ENCODE peak calls at places on chromosomes 3 and 15, in six cellular contexts. One of them, this sample, is unnamed.

GRCh38 chr3:100254168-100254777 is 6.5 kb upstream of the TBC1D23 start:
- DNase-seq in heart right ventricle: peak; percentile 25
- DNase-seq in heart left ventricle: peak; percentile 68
- DNase-seq in fibroblast of lung: peak; percentile 84
- DNase-seq in CD4-positive, alpha-beta memory T cell: peak; percentile 30
- DNase-seq in ovary: peak; percentile 70
- DNase-seq in this sample: peak; percentile 44

GRCh38 chr3:14377838-14378169 is 24.6 kb upstream of the SLC6A6 start:
- DNase-seq in heart right ventricle: no peak
- DNase-seq in ovary: no peak
- DNase-seq in fibroblast of lung: no peak
- DNase-seq in CD4-positive, alpha-beta memory T cell: peak; percentile 33
- DNase-seq in heart left ventricle: no peak
- DNase-seq in this sample: peak; percentile 23

GRCh38 chr15:70071799-70072198 is 25.9 kb downstream of the TLE3 start:
- DNase-seq in heart left ventricle: no peak
- DNase-seq in fibroblast of lung: no peak
- DNase-seq in ovary: no peak
- DNase-seq in heart right ventricle: no peak
- DNase-seq in CD4-positive, alpha-beta memory T cell: no peak
- DNase-seq in this sample: no peak

GRCh38 chr15:101048191-101049011 is 129.2 kb downstream of the LRRK1 start:
- DNase-seq in heart left ventricle: no peak
- DNase-seq in ovary: no peak
- DNase-seq in CD4-positive, alpha-beta memory T cell: no peak
- DNase-seq in heart right ventricle: no peak
- DNase-seq in fibroblast of lung: no peak
- DNase-seq in this sample: no peak

GRCh38 chr3:151890721-151891141 is 17.3 kb downstream of the SUCNR1 start:
- DNase-seq in CD4-positive, alpha-beta memory T cell: no peak
- DNase-seq in ovary: no peak
- DNase-seq in fibroblast of lung: peak; percentile 13
- DNase-seq in heart left ventricle: no peak
- DNase-seq in heart right ventricle: no peak
- DNase-seq in this sample: no peak

GRCh38 chr3:172135766-172136729 is 96.7 kb downstream of the FNDC3B start:
- DNase-seq in ovary: no peak
- DNase-seq in heart right ventricle: no peak
- DNase-seq in CD4-positive, alpha-beta memory T cell: no peak
- DNase-seq in fibroblast of lung: peak; percentile 66
- DNase-seq in heart left ventricle: no peak
- DNase-seq in this sample: no peak

GRCh38 chr3:186643493-186643892 is 3.3 kb downstream of the FETUB start:
- DNase-seq in fibroblast of lung: no peak
- DNase-seq in heart left ventricle: no peak
- DNase-seq in CD4-positive, alpha-beta memory T cell: no peak
- DNase-seq in ovary: no peak
- DNase-seq in heart right ventricle: no peak
- DNase-seq in this sample: no peak

GRCh38 chr3:58355174-58355573 is 22.5 kb downstream of the PXK start:
- DNase-seq in ovary: no peak
- DNase-seq in CD4-positive, alpha-beta memory T cell: no peak
- DNase-seq in fibroblast of lung: no peak
- DNase-seq in heart left ventricle: no peak
- DNase-seq in heart right ventricle: no peak
- DNase-seq in this sample: no peak

GRCh38 chr15:57395292-57395691 is 19.0 kb downstream of the CGNL1 start:
- DNase-seq in ovary: no peak
- DNase-seq in heart right ventricle: no peak
- DNase-seq in heart left ventricle: no peak
- DNase-seq in fibroblast of lung: peak; percentile 57
- DNase-seq in CD4-positive, alpha-beta memory T cell: no peak
- DNase-seq in this sample: no peak

GRCh38 chr3:48789665-48790064 is 58.0 kb downstream of the PRKAR2A start:
- DNase-seq in fibroblast of lung: no peak
- DNase-seq in ovary: no peak
- DNase-seq in heart left ventricle: no peak
- DNase-seq in CD4-positive, alpha-beta memory T cell: no peak
- DNase-seq in heart right ventricle: no peak
- DNase-seq in this sample: no peak

GRCh38 chr15:69863446-69863845 is 234.3 kb downstream of the TLE3 start:
- DNase-seq in CD4-positive, alpha-beta memory T cell: no peak
- DNase-seq in fibroblast of lung: no peak
- DNase-seq in heart right ventricle: no peak
- DNase-seq in ovary: no peak
- DNase-seq in heart left ventricle: no peak
- DNase-seq in this sample: no peak

GRCh38 chr3:32836601-32837000 is 18.8 kb downstream of the TRIM71 start:
- DNase-seq in ovary: no peak
- DNase-seq in heart right ventricle: no peak
- DNase-seq in CD4-positive, alpha-beta memory T cell: no peak
- DNase-seq in heart left ventricle: no peak
- DNase-seq in fibroblast of lung: no peak
- DNase-seq in this sample: no peak

GRCh38 chr15:71256934-71257333 is 141.7 kb downstream of the THSD4 start:
- DNase-seq in CD4-positive, alpha-beta memory T cell: no peak
- DNase-seq in ovary: no peak
- DNase-seq in heart left ventricle: no peak
- DNase-seq in fibroblast of lung: no peak
- DNase-seq in heart right ventricle: no peak
- DNase-seq in this sample: no peak

GRCh38 chr3:30686799-30687198 is 80.4 kb downstream of the TGFBR2 start:
- DNase-seq in fibroblast of lung: no peak
- DNase-seq in CD4-positive, alpha-beta memory T cell: no peak
- DNase-seq in ovary: no peak
- DNase-seq in heart right ventricle: no peak
- DNase-seq in heart left ventricle: no peak
- DNase-seq in this sample: no peak

GRCh38 chr3:154517404-154517803 is 87.4 kb upstream of the GPR149 start:
- DNase-seq in heart left ventricle: no peak
- DNase-seq in fibroblast of lung: no peak
- DNase-seq in CD4-positive, alpha-beta memory T cell: no peak
- DNase-seq in heart right ventricle: no peak
- DNase-seq in ovary: no peak
- DNase-seq in this sample: no peak

GRCh38 chr3:59289836-59290235 is 240.0 kb upstream of the CFAP20DC start:
- DNase-seq in heart right ventricle: no peak
- DNase-seq in fibroblast of lung: no peak
- DNase-seq in CD4-positive, alpha-beta memory T cell: no peak
- DNase-seq in heart left ventricle: no peak
- DNase-seq in ovary: no peak
- DNase-seq in this sample: no peak

GRCh38 chr15:66997212-66997611 is 68.2 kb upstream of the SMAD3 start:
- DNase-seq in heart left ventricle: no peak
- DNase-seq in heart right ventricle: no peak
- DNase-seq in CD4-positive, alpha-beta memory T cell: no peak
- DNase-seq in ovary: no peak
- DNase-seq in fibroblast of lung: peak; percentile 62
- DNase-seq in this sample: no peak

GRCh38 chr3:51282931-51283330 is 102.2 kb upstream of the MANF start:
- DNase-seq in heart right ventricle: no peak
- DNase-seq in CD4-positive, alpha-beta memory T cell: no peak
- DNase-seq in fibroblast of lung: peak; percentile 8
- DNase-seq in heart left ventricle: no peak
- DNase-seq in ovary: no peak
- DNase-seq in this sample: no peak

GRCh38 chr15:40217166-40217785 is 21.6 kb upstream of the PAK6 start:
- DNase-seq in heart right ventricle: no peak
- DNase-seq in CD4-positive, alpha-beta memory T cell: peak; percentile 72
- DNase-seq in heart left ventricle: peak; percentile 52
- DNase-seq in fibroblast of lung: peak; percentile 80
- DNase-seq in ovary: no peak
- DNase-seq in this sample: peak; percentile 66

GRCh38 chr3:71130516-71131384 is 452.8 kb downstream of the FOXP1 start:
- DNase-seq in ovary: peak; percentile 67
- DNase-seq in CD4-positive, alpha-beta memory T cell: peak; percentile 79
- DNase-seq in heart right ventricle: peak; percentile 33
- DNase-seq in heart left ventricle: peak; percentile 74
- DNase-seq in fibroblast of lung: peak; percentile 90
- DNase-seq in this sample: peak; percentile 85

GRCh38 chr3:71127052-71127451 is 456.5 kb downstream of the FOXP1 start:
- DNase-seq in fibroblast of lung: no peak
- DNase-seq in ovary: no peak
- DNase-seq in heart left ventricle: no peak
- DNase-seq in CD4-positive, alpha-beta memory T cell: no peak
- DNase-seq in heart right ventricle: no peak
- DNase-seq in this sample: no peak

GRCh38 chr3:71127463-71128243 is 455.9 kb downstream of the FOXP1 start:
- DNase-seq in heart right ventricle: no peak
- DNase-seq in fibroblast of lung: peak; percentile 78
- DNase-seq in ovary: no peak
- DNase-seq in CD4-positive, alpha-beta memory T cell: peak; percentile 46
- DNase-seq in heart left ventricle: no peak
- DNase-seq in this sample: no peak

GRCh38 chr3:71129611-71130515 is 453.7 kb downstream of the FOXP1 start:
- DNase-seq in heart left ventricle: no peak
- DNase-seq in ovary: no peak
- DNase-seq in heart right ventricle: no peak
- DNase-seq in fibroblast of lung: peak; percentile 80
- DNase-seq in CD4-positive, alpha-beta memory T cell: peak; percentile 54
- DNase-seq in this sample: no peak

DNA sequence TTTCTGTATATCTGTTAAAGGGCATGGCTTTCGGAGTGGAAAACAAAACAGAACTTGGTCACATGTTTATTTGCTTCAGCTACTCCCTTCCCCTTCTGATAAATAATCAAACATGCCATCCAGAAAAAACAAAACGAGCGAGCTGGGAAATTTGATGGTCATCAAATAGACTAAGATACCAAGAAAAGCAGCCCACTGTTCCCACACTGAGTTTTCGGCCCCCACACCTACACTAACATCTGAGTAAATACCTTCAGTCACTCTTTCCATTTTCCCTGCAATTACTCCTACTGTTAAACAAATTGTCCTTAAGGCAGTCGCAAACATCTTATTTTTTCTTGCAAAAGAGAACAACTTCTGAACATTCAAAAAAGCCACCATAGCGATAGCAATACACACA is 454.6 kb downstream of the FOXP1 start:
- DNase-seq in heart left ventricle: no peak
- DNase-seq in heart right ventricle: no peak
- DNase-seq in ovary: no peak
- DNase-seq in CD4-positive, alpha-beta memory T cell: peak; percentile 18
- DNase-seq in fibroblast of lung: peak; percentile 56
- DNase-seq in this sample: no peak
- H3K27ac ChIP-seq in heart left ventricle: peak overlapping the region; percentile 78
- H3K27ac ChIP-seq in heart right ventricle: peak overlapping the region; percentile 92
- H3K27ac ChIP-seq in ovary: peak overlapping the region; percentile 30
- H3K27ac ChIP-seq in CD4-positive, alpha-beta memory T cell: peak overlapping the region; percentile 87
- H3K27ac ChIP-seq in fibroblast of lung: peak overlapping the region; percentile 87
- H3K27ac ChIP-seq in this sample: peak overlapping the region; percentile 89

DNA sequence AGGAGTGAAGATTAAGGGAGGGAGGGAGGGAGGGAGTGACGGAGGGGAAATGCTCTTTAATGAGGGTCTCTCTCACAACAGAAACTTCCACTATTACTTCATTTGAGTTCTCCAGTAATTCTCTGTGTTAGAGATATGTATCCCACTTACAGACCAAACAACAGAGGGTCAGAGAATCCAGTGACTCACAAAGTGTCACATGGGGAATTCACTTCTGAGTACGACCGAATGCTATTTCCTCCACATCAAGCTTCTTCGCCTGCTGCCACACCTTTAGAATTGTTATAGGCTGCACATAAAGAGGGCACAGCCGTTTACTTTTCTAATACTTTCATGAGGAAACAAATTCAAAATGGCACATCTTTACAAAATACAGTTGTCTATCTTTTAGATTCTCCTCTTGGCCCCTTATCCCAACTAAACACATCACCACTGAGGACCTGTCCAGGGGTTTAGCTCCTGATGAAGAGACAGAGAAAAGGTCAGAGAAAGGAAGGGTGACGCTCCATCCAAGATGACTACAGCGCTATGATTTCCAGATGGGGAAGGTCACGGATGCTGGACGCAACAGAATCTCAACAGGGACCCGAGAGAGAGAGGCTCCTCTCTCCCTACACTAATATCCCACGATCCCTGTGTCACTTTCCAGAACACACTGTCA is 119.0 kb downstream of the XXYLT1 start:
- DNase-seq in fibroblast of lung: peak; percentile 66
- DNase-seq in CD4-positive, alpha-beta memory T cell: no peak
- DNase-seq in heart left ventricle: peak; percentile 34
- DNase-seq in ovary: no peak
- DNase-seq in heart right ventricle: no peak
- DNase-seq in this sample: no peak
- H3K4me1 ChIP-seq in fibroblast of lung: peaks cover 62% of the 10 kb centered on the region
- H3K4me1 ChIP-seq in CD4-positive, alpha-beta memory T cell: peaks cover 28% of the 10 kb centered on the region
- H3K4me1 ChIP-seq in heart left ventricle: peaks cover 87% of the 10 kb centered on the region
- H3K4me1 ChIP-seq in ovary: peaks cover 13% of the 10 kb centered on the region
- H3K4me1 ChIP-seq in heart right ventricle: peaks cover 98% of the 10 kb centered on the region
- H3K4me1 ChIP-seq in this sample: peaks cover 9% of the 10 kb centered on the region

DNA sequence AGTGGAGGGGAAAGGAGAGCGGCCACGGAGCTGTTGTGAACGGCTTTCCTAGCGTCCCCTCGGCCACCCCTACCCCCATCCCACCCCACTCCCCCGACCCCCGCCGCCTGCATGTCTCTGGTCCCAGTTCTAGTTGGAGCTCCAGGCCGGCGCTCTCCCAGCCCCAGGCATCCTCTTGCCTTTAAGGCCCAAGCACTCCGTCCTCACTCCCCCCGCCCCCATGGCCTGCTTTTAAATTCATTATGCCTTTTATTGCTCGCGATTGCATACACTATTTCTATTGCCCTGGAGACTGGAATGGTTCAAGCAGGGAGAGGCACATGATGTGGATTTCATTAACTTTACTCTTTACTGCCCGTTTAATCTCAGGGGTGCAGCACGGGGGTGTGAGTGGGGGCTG is 13.4 kb upstream of the CCDC33 start:
- DNase-seq in heart right ventricle: no peak
- DNase-seq in CD4-positive, alpha-beta memory T cell: no peak
- DNase-seq in fibroblast of lung: no peak
- DNase-seq in heart left ventricle: no peak
- DNase-seq in ovary: no peak
- DNase-seq in this sample: no peak
- H3K27me3 ChIP-seq in heart right ventricle: no peaks in the 10 kb centered on the region
- H3K27me3 ChIP-seq in CD4-positive, alpha-beta memory T cell: peaks cover 3% of the 10 kb centered on the region
- H3K27me3 ChIP-seq in fibroblast of lung: peaks cover 26% of the 10 kb centered on the region
- H3K27me3 ChIP-seq in heart left ventricle: no peaks in the 10 kb centered on the region
- H3K27me3 ChIP-seq in ovary: no peaks in the 10 kb centered on the region
- H3K27me3 ChIP-seq in this sample: no peaks in the 10 kb centered on the region

DNA sequence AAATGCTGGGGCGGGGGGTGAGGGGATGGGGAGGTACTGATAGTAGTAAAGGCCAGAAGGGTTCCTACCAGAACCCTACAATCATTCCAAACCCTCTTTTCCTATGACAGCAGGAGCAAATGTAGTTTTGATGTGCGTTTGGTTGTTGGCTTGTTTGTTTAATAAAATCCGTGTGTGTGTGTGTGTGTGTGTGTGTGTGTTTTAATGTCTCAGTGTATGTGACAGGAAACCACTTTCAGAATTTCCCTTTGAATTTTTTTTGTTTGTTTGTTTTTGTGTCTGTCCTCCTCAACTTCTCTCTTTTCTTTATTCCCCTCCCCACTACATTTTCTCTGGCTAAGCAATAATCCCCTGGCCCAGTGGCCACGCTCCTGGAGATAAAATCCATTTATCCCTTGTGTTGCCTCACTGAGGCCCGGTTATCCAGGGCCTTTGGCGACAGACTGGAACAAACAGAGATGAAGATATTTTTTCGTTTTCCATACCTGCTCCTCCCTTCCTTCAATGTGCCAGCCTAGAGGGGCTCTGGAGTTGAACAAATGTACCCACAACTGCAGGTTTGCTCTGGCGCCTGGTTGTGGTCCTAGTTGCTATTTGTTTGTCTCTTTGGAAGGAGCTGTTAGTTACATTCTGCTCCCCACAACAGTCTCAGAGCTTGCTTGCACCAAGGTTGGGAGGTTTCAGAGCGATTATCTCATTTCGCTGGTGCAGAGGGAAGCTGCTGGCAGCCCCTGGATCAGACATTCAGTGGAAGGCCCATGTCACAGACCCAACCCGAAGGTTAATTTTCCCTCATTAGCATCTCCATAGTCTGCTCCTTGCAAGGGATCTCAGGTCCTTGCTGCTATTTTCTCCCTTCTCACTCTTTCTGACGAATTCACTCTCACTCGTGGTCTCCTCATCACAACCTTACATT is 17.9 kb downstream of the NR2F2 start:
- DNase-seq in ovary: no peak
- DNase-seq in fibroblast of lung: peak; percentile 44
- DNase-seq in CD4-positive, alpha-beta memory T cell: no peak
- DNase-seq in heart left ventricle: no peak
- DNase-seq in heart right ventricle: no peak
- DNase-seq in this sample: no peak
- H3K27ac ChIP-seq in ovary: peak overlapping the region; percentile 98
- H3K27ac ChIP-seq in fibroblast of lung: peak overlapping the region; percentile 33
- H3K27ac ChIP-seq in CD4-positive, alpha-beta memory T cell: no peak overlapping the region
- H3K27ac ChIP-seq in heart left ventricle: peak overlapping the region; percentile 73
- H3K27ac ChIP-seq in heart right ventricle: peak overlapping the region; percentile 94
- H3K27ac ChIP-seq in this sample: no peak overlapping the region

This sample was measured in naive thymus-derived CD4-positive, alpha-beta T cell.